ENCODE peak calls at places on chromosomes 16 and 17, in six cellular contexts. V is neural crest cell; L is HCT116; M is stimulated activated CD8-positive, alpha-beta memory T cell treated with anti-CD3 and anti-CD28 coated beads, Interleukin-7, amount 100 ng/mL, for 24 hours; Z is anterior cingulate cortex; D is left colon. S is an unnamed sample.

GRCh38 chr17:10192963-10193362 is 5.4 kb downstream of the GAS7 start:
- DNase-seq in V (no peak), L (no peak), M (no peak), Z (no peak), D (no peak), S (no peak)

GRCh38 chr16:4032768-4033167 is 83.5 kb downstream of the ADCY9 start:
- DNase-seq in V (no peak), L (no peak), M (peak; percentile 1), Z (no peak), D (peak; percentile 79), S (no peak)

GRCh38 chr16:2765462-2766404 is 11.3 kb downstream of the ELOB start:
- DNase-seq in V (no peak), L (no peak), M (no peak), Z (no peak), D (no peak), S (no peak)

GRCh38 chr16:9401173-9401572 is 309.7 kb downstream of the HAPSTR1 start:
- DNase-seq in V (no peak), L (no peak), M (no peak), Z (no peak), D (no peak), S (no peak)

GRCh38 chr17:60139438-60140285 is 10.1 kb upstream of the CA4 start:
- DNase-seq in V (peak; percentile 76), L (peak; percentile 12), M (peak; percentile 35), Z (no peak), D (peak; percentile 81), S (no peak)

GRCh38 chr16:4339909-4340308 is 11.2 kb downstream of the PAM16 start:
- DNase-seq in V (no peak), L (no peak), M (no peak), Z (no peak), D (peak; percentile 36), S (peak; percentile 25)

GRCh38 chr17:68290955-68291835 is at the start of the genes ARSG and SLC16A6:
- DNase-seq in V (peak; percentile 52), L (peak; percentile 54), M (peak; percentile 49), Z (peak; percentile 11), D (peak; percentile 70), S (peak; percentile 47)

GRCh38 chr16:11147033-11147848 is 108.8 kb downstream of the SOCS1 start:
- DNase-seq in V (no peak), L (no peak), M (no peak), Z (no peak), D (no peak), S (no peak)

GRCh38 chr16:56910654-56911539 is 21.0 kb upstream of the HERPUD1 start:
- DNase-seq in V (no peak), L (no peak), M (no peak), Z (no peak), D (peak; percentile 36), S (peak; percentile 37)

GRCh38 chr17:54967621-54968258 is 714 bp downstream of the COX11 start:
- DNase-seq in V (no peak), L (peak; percentile 31), M (no peak), Z (no peak), D (peak; percentile 34), S (no peak)

GRCh38 chr17:76820039-76820438 is 48.2 kb upstream of the MGAT5B start:
- DNase-seq in V (no peak), L (no peak), M (no peak), Z (no peak), D (no peak), S (no peak)

S was measured in NCI-H2227 treated with DMSO at 0.1 percent for 48 hours.